ENCODE peak calls at places on chromosomes 4 and X, in nine cellular contexts. G, H, U, Q, W, B, N, A and X are unnamed samples.

GRCh38 chrX:119757979-119758681 is at the start of gene SOWAHD:
- DNase-seq in G (peak; percentile 63), H (no peak), U (peak; percentile 86), Q (no peak), W (peak; percentile 18), B (peak; percentile 21), N (peak; percentile 80), A (peak; percentile 69), X (no peak)

GRCh38 chrX:41781500-41781899 is 57.5 kb downstream of the GPR82 start:
- DNase-seq in G (no peak), H (peak; percentile 49), U (no peak), Q (no peak), W (no peak), B (peak; percentile 56), N (peak; percentile 8), A (no peak), X (no peak)

GRCh38 chrX:132059973-132060540 is 37.0 kb downstream of the STK26 start:
- DNase-seq in G (no peak), H (no peak), U (no peak), Q (no peak), W (no peak), B (no peak), N (no peak), A (no peak), X (no peak)

GRCh38 chr4:67700119-67700873 is 659 bp downstream of the UBA6 start:
- DNase-seq in G (no peak), H (peak; percentile 17), U (no peak), Q (no peak), W (no peak), B (peak; percentile 17), N (no peak), A (no peak), X (no peak)

GRCh38 chr4:185210102-185210981 is 944 bp downstream of the SNX25 start:
- DNase-seq in G (peak; percentile 63), H (peak; percentile 63), U (peak; percentile 92), Q (peak; percentile 37), W (peak; percentile 43), B (peak; percentile 63), N (no peak), A (peak; percentile 85), X (no peak)

GRCh38 chr4:37324526-37324925 is 80.0 kb downstream of the NWD2 start:
- DNase-seq in G (no peak), H (no peak), U (no peak), Q (no peak), W (no peak), B (no peak), N (no peak), A (no peak), X (no peak)

GRCh38 chr4:34676390-34676789 is 1567.9 kb downstream of the ARAP2 start:
- DNase-seq in G (no peak), H (no peak), U (no peak), Q (no peak), W (no peak), B (no peak), N (no peak), A (no peak), X (no peak)

GRCh38 chr4:173411106-173411703 is 12.3 kb upstream of the SCRG1 start:
- DNase-seq in G (no peak), H (peak; percentile 51), U (no peak), Q (no peak), W (no peak), B (peak; percentile 49), N (peak; percentile 58), A (no peak), X (no peak)

GRCh38 chrX:48826876-48827653 is 752 bp downstream of the ERAS start:
- DNase-seq in G (no peak), H (no peak), U (peak; percentile 58), Q (no peak), W (no peak), B (no peak), N (no peak), A (no peak), X (no peak)

GRCh38 chr4:164906368-164906767 is 29.4 kb downstream of the APELA start:
- DNase-seq in G (no peak), H (no peak), U (no peak), Q (no peak), W (no peak), B (no peak), N (no peak), A (no peak), X (no peak)

GRCh38 chr4:100421356-100421978 is 96.4 kb downstream of the EMCN start:
- DNase-seq in G (no peak), H (peak; percentile 57), U (no peak), Q (no peak), W (no peak), B (peak; percentile 27), N (no peak), A (no peak), X (no peak)

GRCh38 chr4:157509286-157509685 is 288.8 kb downstream of the GRIA2 start:
- DNase-seq in G (no peak), H (no peak), U (no peak), Q (no peak), W (no peak), B (no peak), N (no peak), A (no peak), X (no peak)

GRCh38 chrX:140916891-140917290 is 85.5 kb upstream of the SPANXB1 start:
- DNase-seq in G (no peak), H (no peak), U (no peak), Q (no peak), W (no peak), B (no peak), N (no peak), A (no peak), X (no peak)

GRCh38 chrX:123171781-123172180 is 12.3 kb upstream of the GRIA3 start:
- DNase-seq in G (no peak), H (peak; percentile 18), U (no peak), Q (no peak), W (no peak), B (no peak), N (no peak), A (no peak), X (no peak)

GRCh38 chr4:11843927-11844326 is 415.2 kb upstream of the HS3ST1 start:
- DNase-seq in G (no peak), H (no peak), U (no peak), Q (no peak), W (no peak), B (no peak), N (no peak), A (no peak), X (no peak)

DNA sequence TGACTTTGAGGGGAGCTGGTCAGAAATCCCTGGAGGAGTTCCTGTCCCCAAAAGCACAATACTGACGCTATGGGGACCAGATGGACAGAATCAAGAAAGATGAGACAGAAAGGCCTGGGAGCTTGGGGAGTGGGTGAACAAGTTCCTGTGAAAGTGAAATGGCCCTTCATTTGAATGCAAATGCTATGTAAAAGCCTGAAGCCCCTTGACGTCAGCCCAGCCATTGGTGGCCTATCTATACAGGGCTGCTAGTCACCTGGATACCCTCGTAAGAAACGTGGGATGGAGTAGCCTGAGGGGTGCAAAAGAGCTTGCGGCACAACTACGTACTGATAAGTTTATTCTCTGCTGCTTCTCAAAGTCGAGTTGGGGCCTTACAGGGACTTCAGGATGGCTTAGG is at the start of gene CDX4:
- DNase-seq in G (no peak), H (no peak), U (no peak), Q (no peak), W (no peak), B (no peak), N (no peak), A (no peak), X (no peak)
- H3K4me3 ChIP-seq in G (no peak within 1 kb of the TSS), H (no peak within 1 kb of the TSS), U (no peak within 1 kb of the TSS), Q (no peak within 1 kb of the TSS), W (no peak within 1 kb of the TSS), B (no peak within 1 kb of the TSS), N (no peak within 1 kb of the TSS), A (no peak within 1 kb of the TSS), X (no peak within 1 kb of the TSS)

DNA sequence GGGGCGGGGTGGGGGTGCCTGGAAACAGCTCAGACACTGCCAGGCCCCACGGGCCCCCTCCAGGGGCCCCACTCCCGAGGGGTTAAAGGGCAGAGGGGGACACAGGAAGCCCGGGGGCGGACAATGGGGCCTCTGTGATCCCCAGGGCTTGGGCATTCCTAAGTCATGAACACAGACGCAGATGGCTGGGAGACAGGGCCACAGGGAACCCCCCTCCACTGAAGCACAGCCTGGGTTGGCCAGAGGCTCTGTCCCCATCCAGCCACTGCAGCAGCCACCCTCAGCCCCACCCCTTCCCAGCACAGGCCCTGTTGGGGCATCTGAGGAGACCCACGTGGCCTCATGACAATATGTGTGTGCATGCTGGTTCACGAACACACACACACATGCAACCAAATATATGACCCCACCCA is 3.9 kb downstream of the L1CAM start:
- DNase-seq in G (no peak), H (no peak), U (no peak), Q (no peak), W (no peak), B (no peak), N (no peak), A (no peak), X (peak; percentile 34)
- H3K27me3 ChIP-seq in G (peaks cover 44% of the 10 kb centered on the region), H (peaks cover 26% of the 10 kb centered on the region), U (peaks cover 60% of the 10 kb centered on the region), Q (peaks cover 92% of the 10 kb centered on the region), W (peaks cover 35% of the 10 kb centered on the region), B (peaks cover 27% of the 10 kb centered on the region), N (peaks cover 16% of the 10 kb centered on the region), A (no peaks in the 10 kb centered on the region), X (no peaks in the 10 kb centered on the region)

DNA sequence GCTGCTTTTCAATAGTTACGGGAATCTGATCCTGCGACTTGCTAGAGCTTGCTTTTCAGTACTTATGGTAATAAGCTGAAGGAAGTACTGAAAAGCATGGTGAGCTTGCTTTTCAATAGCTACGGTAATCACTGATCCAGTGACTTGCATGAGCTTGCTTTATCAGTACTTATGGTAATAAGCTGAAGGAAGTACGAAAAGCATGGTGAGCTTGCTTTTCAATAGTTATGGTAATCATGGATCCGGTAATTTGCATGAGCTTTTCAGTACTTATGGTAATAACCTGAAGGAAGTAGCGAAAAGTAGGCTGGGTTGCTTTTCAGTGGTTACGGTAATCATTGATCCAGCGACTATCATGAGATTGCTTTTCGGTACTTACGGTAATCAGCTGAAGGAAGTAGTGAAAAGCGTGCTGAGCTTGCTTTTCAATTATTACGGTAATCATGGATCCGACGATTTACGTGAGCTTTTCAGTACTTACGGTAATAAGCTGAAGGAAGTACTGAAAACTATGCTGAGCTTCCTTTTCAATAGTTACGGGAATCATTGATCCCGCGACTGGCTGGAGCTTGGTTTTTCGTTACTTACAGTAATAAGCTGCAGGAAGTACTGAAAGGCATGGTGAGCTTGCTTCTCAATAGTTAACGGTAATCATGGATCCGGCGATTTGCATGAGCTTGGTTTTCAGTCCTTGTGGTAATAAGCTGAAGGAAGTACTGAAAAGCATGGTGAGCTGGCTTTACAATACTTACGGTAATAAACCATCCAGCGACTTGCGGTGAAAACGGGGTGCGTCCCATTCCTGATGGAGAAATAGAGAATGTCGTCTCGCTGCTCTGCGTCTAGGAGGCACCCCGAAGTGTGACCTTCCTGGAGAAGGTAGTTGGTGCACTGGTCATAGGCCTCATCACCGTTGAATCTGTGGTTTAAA is 6.5 kb downstream of the CRLF2 start:
- DNase-seq in G (no peak), H (peak; percentile 44), U (no peak), Q (peak; percentile 10), W (no peak), B (peak; percentile 57), N (peak; percentile 40), A (no peak), X (peak; percentile 6)
- H3K4me3 ChIP-seq in G (peak overlapping the region; percentile 45), H (peak overlapping the region; percentile 20), U (peak overlapping the region; percentile 28), Q (no peak overlapping the region), W (no peak overlapping the region), B (no peak overlapping the region), N (no peak overlapping the region), A (peak overlapping the region; percentile 39), X (peak overlapping the region; percentile 22)

GRCh38 chr4:93084599-93085305 is 743.8 kb upstream of the ATOH1 start:
- DNase-seq in G (no peak), H (no peak), U (no peak), Q (no peak), W (no peak), B (no peak), N (no peak), A (no peak), X (no peak)
- H3K27me3 ChIP-seq in G (no peaks in the 10 kb centered on the region), H (no peaks in the 10 kb centered on the region), U (no peaks in the 10 kb centered on the region), Q (no peaks in the 10 kb centered on the region), W (no peaks in the 10 kb centered on the region), B (no peaks in the 10 kb centered on the region), N (no peaks in the 10 kb centered on the region), A (no peaks in the 10 kb centered on the region), X (no peaks in the 10 kb centered on the region)

GRCh38 chrX:9745417-9746115 is 20.1 kb downstream of the GPR143 start:
- DNase-seq in G (no peak), H (peak; percentile 78), U (no peak), Q (no peak), W (no peak), B (no peak), N (no peak), A (no peak), X (no peak)
- H3K4me3 ChIP-seq in G (no peak overlapping the region), H (no peak overlapping the region), U (no peak overlapping the region), Q (no peak overlapping the region), W (no peak overlapping the region), B (no peak overlapping the region), N (no peak overlapping the region), A (no peak overlapping the region), X (no peak overlapping the region)